ENCODE peak calls at places on chromosome 6, in six cellular contexts. W is thoracic aorta, R is GM06990, S is prostate gland, C is dorsolateral prefrontal cortex, I is HFFc6. V is an unnamed sample.

GRCh38 chr6:111628117-111628866 is 22.6 kb upstream of the TRAF3IP2 start:
- DNase-seq in C (no peak), W (no peak), I (peak; percentile 16), R (no peak), S (no peak), V (no peak)

GRCh38 chr6:130760006-130760405 is 67.2 kb upstream of the SMLR1 start:
- DNase-seq in I (peak; percentile 70), R (no peak), W (no peak), S (no peak), C (no peak), V (peak; percentile 36)

GRCh38 chr6:10355115-10355702 is 59.7 kb downstream of the TFAP2A start:
- DNase-seq in I (no peak), C (no peak), W (no peak), S (no peak), R (no peak), V (no peak)

GRCh38 chr6:155472886-155473285 is 17.2 kb upstream of the NOX3 start:
- DNase-seq in I (no peak), S (no peak), C (no peak), W (no peak), R (no peak), V (no peak)

GRCh38 chr6:139256087-139256486 is 35.7 kb downstream of the TXLNB start:
- DNase-seq in I (peak; percentile 25), R (no peak), S (no peak), C (no peak), W (no peak), V (no peak)

GRCh38 chr6:100035873-100036653 is 42.0 kb upstream of the MCHR2 start:
- DNase-seq in S (no peak), R (no peak), C (no peak), I (no peak), W (no peak), V (no peak)

GRCh38 chr6:119347466-119348307 is 1.9 kb downstream of the MAN1A1 start:
- DNase-seq in C (peak; percentile 38), I (no peak), S (peak; percentile 30), R (peak; percentile 31), W (no peak), V (no peak)

GRCh38 chr6:39617520-39617919 is 107.7 kb downstream of the KIF6 start:
- DNase-seq in W (no peak), R (no peak), I (no peak), C (no peak), S (no peak), V (no peak)

GRCh38 chr6:155436981-155437749 is 18.5 kb downstream of the NOX3 start:
- DNase-seq in I (peak; percentile 6), S (no peak), W (no peak), R (no peak), C (no peak), V (no peak)

GRCh38 chr6:24856246-24856599 is 57.5 kb upstream of the ARMH2 start:
- DNase-seq in I (no peak), C (no peak), S (no peak), W (no peak), R (no peak), V (no peak)

GRCh38 chr6:113481441-113481840 is 375.7 kb upstream of the MARCKS start:
- DNase-seq in S (no peak), W (no peak), I (peak; percentile 17), C (no peak), R (no peak), V (no peak)

GRCh38 chr6:137808836-137809315 is 58.2 kb upstream of the TNFAIP3 start:
- DNase-seq in W (no peak), C (no peak), I (no peak), R (no peak), S (no peak), V (no peak)

GRCh38 chr6:121614115-121614514 is 178.7 kb downstream of the GJA1 start:
- DNase-seq in I (no peak), W (peak; percentile 4), S (no peak), C (no peak), R (no peak), V (no peak)

GRCh38 chr6:34973547-34974248 is 84.6 kb downstream of the ANKS1A start:
- DNase-seq in I (no peak), C (no peak), S (no peak), W (no peak), R (no peak), V (no peak)

DNA sequence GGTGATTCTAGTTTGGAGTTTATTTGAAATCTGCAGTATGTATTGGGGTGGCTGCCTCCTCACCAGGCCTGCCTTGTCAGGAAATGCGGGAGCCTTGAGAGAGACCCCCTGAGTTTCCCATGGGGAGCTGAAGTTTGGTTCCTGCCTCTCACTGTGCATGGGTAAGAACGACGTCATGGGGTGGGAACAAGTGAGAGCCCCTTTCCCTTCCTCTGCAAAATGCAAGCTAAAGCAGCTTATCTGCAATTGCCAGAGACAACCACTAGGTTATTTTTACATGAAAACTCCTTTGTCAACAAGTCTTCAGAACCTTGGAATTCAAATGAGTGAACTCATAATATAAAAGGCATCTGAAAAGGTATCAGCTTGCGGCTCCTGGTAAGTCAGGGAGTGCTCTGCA is 58.4 kb downstream of the TMEM170B start:
- DNase-seq in C (no peak), I (no peak), R (no peak), W (no peak), S (no peak), V (peak; percentile 19)
- TF ChIP-seq CTCF in C (no peak), I (peak; percentile 66), R (peak; percentile 30), W (no peak), S (no peak), V (peak; percentile 77)

DNA sequence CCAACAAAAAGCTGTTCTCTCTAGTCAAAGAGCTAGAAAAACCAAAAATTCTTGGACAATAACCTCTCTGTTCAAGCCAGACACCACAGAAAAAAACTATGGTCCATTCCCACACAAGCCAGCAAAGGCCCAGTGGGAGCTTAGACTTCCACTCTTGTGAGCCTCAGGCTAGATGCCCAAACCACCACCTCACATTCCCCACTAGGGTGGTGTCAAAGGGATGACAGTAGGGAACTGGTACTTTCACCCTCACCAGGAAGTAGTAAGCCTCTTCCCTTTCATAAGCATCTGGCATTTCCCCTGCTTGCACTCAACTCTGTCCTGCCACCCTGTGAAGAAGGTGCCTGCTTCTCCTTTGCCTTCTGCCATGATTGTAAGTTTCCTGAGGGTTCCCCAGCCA is 58.4 kb upstream of the RNF217 start:
- DNase-seq in I (no peak), C (no peak), S (no peak), W (no peak), R (no peak), V (no peak)
- TF ChIP-seq CTCF in I (no peak), C (no peak), S (no peak), W (no peak), R (no peak), V (no peak)

GRCh38 chr6:3372912-3373554 is 83.8 kb downstream of the SLC22A23 start:
- DNase-seq in R (no peak), W (no peak), C (no peak), S (no peak), I (no peak), V (no peak)

GRCh38 chr6:3371222-3371949 is 85.5 kb downstream of the SLC22A23 start:
- DNase-seq in W (no peak), C (no peak), I (no peak), R (no peak), S (no peak), V (no peak)

GRCh38 chr6:3370361-3371221 is 86.3 kb downstream of the SLC22A23 start:
- DNase-seq in W (no peak), S (no peak), R (no peak), I (no peak), C (no peak), V (no peak)

GRCh38 chr6:3373597-3374203 is 83.2 kb downstream of the SLC22A23 start:
- DNase-seq in R (no peak), C (no peak), W (no peak), I (no peak), S (no peak), V (no peak)

GRCh38 chr6:3372184-3372846 is 84.5 kb downstream of the SLC22A23 start:
- DNase-seq in C (no peak), I (no peak), R (no peak), S (no peak), W (no peak), V (no peak)
- TF ChIP-seq CTCF in C (no peak), I (peak; percentile 19), R (no peak), S (no peak), W (no peak), V (no peak)

GRCh38 chr6:30409184-30409583 is 64.2 kb downstream of the RPP21 start:
- DNase-seq in S (no peak), C (no peak), I (no peak), R (no peak), W (no peak), V (no peak)

GRCh38 chr6:30411515-30412207 is 66.7 kb downstream of the RPP21 start:
- DNase-seq in R (peak; percentile 14), S (peak; percentile 16), I (peak; percentile 41), W (no peak), C (peak; percentile 27), V (peak; percentile 61)
- TF ChIP-seq CTCF in R (peak; percentile 84), S (peak; percentile 12), I (peak; percentile 88), W (peak; percentile 54), C (peak; percentile 61), V (peak; percentile 64)

V was measured in endothelial cell.